ENCODE peak calls at places on chromosomes 16 and 17, in five cellular contexts. P is CD4-positive, alpha-beta memory T cell; R is aorta; K is PC-3; M is prostate gland. W is an unnamed sample.

GRCh38 chr16:21580807-21581206 is 18.6 kb upstream of the METTL9 start:
- DNase-seq in R (no peak), M (no peak), K (no peak), P (no peak), W (no peak)

GRCh38 chr17:965311-965989 is 14.1 kb downstream of the NXN start:
- DNase-seq in P (no peak), R (no peak), K (no peak), M (no peak), W (no peak)

GRCh38 chr16:89052824-89053724 is 40.6 kb upstream of the ACSF3 start:
- DNase-seq in K (peak; percentile 82), M (peak; percentile 79), R (no peak), P (no peak), W (no peak)

GRCh38 chr17:81252336-81253329 is 13.5 kb downstream of the NDUFAF8 start:
- DNase-seq in M (no peak), R (no peak), P (no peak), K (no peak), W (no peak)

GRCh38 chr16:67936124-67936875 is at the start of gene PSMB10:
- DNase-seq in R (peak; percentile 83), K (no peak), P (no peak), M (peak; percentile 30), W (no peak)

GRCh38 chr17:80815151-80815561 is 176.5 kb upstream of the CHMP6 start:
- DNase-seq in K (no peak), R (peak; percentile 21), M (no peak), P (no peak), W (no peak)

GRCh38 chr16:2088759-2089358 is 41.1 kb downstream of the TSC2 start:
- DNase-seq in R (no peak), K (no peak), M (no peak), P (no peak), W (no peak)

GRCh38 chr16:86170720-86171119 is 271.8 kb downstream of the IRF8 start:
- DNase-seq in P (no peak), K (no peak), M (no peak), R (no peak), W (no peak)

GRCh38 chr16:50289950-50290764 is 23.8 kb downstream of the ADCY7 start:
- DNase-seq in M (no peak), R (no peak), P (no peak), K (no peak), W (no peak)

GRCh38 chr16:73011926-73012325 is 36.0 kb downstream of the ZFHX3 start:
- DNase-seq in P (no peak), R (no peak), K (no peak), M (no peak), W (no peak)

GRCh38 chr17:28290703-28291102 is 28.3 kb upstream of the TMEM97 start:
- DNase-seq in P (no peak), M (no peak), K (no peak), R (no peak), W (no peak)

GRCh38 chr16:87404764-87405625 is 12.9 kb downstream of the MAP1LC3B start:
- DNase-seq in R (no peak), K (no peak), P (no peak), M (no peak), W (no peak)

GRCh38 chr17:80791758-80792284 is 199.8 kb upstream of the CHMP6 start:
- DNase-seq in M (no peak), P (no peak), K (peak; percentile 99), R (peak; percentile 79), W (no peak)

GRCh38 chr16:75000481-75001081 is 1.8 kb downstream of the ZNRF1 start:
- DNase-seq in R (no peak), K (peak; percentile 30), M (no peak), P (no peak), W (no peak)

GRCh38 chr16:50067290-50067853 is 1.6 kb downstream of the HEATR3 start:
- DNase-seq in M (no peak), R (no peak), P (peak; percentile 27), K (peak; percentile 36), W (no peak)

GRCh38 chr17:43006639-43007551 is at the start of gene IFI35:
- DNase-seq in R (peak; percentile 94), K (peak; percentile 60), P (peak; percentile 83), M (peak; percentile 85), W (peak; percentile 71)

GRCh38 chr16:21088646-21089538 is 61.8 kb downstream of the DNAH3 start:
- DNase-seq in M (no peak), K (peak; percentile 52), P (no peak), R (no peak), W (no peak)

GRCh38 chr16:48999508-48999907 is 282.1 kb downstream of the CBLN1 start:
- DNase-seq in P (no peak), M (no peak), R (no peak), K (no peak), W (no peak)

GRCh38 chr16:31920373-31920772 is 46.8 kb downstream of the ZNF267 start:
- DNase-seq in R (no peak), P (no peak), K (no peak), M (no peak), W (no peak)

GRCh38 chr16:31913668-31914067 is 40.1 kb downstream of the ZNF267 start:
- DNase-seq in M (no peak), K (no peak), R (no peak), P (no peak), W (no peak)

DNA sequence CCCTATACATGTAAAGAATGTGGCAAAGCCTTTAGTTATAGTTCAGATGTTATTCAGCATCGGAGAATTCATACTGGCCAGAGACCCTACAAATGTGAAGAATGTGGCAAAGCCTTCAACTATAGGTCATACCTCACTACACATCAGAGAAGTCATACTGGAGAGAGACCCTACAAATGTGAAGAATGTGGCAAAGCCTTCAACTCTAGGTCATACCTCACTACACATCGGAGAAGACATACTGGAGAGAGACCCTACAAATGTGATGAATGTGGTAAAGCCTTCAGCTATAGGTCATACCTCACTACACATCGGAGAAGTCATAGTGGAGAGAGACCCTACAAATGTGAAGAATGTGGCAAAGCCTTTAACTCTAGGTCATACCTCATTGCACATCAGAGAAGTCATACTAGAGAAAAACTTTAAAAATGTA is 42.5 kb downstream of the ZNF267 start:
- DNase-seq in K (no peak), R (no peak), P (no peak), M (no peak), W (no peak)
- H3K9me3 ChIP-seq in K (peaks cover 77% of the 10 kb centered on the region), R (peaks cover 22% of the 10 kb centered on the region), P (peaks cover 89% of the 10 kb centered on the region), M (peaks cover 8% of the 10 kb centered on the region), W (peaks cover 91% of the 10 kb centered on the region)

GRCh38 chr17:21146362-21147021 is 19.7 kb downstream of the DHRS7B start:
- DNase-seq in K (no peak), R (no peak), P (no peak), M (no peak), W (no peak)

GRCh38 chr17:21143695-21144094 is 16.9 kb downstream of the DHRS7B start:
- DNase-seq in R (no peak), M (no peak), K (no peak), P (no peak), W (no peak)

DNA sequence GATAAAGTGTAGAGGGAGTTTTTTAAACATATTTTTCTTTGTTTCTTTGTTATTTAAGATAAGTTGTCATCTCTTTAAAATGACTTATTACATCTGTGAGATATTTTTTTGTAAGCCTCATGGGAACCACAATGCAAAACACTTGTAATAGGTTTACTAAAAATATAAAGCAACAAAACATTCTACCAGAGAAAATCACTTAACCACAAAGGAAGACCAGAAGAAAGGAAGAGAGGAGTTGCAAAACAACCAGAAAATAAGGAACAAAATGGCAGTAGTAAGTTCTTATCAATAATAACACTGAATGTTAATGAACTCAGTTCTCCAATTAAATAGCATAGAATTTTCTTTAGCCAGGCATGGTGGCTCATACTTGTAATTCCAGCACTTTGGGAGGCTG is 22.9 kb downstream of the DHRS7B start:
- DNase-seq in M (no peak), P (no peak), R (no peak), K (no peak), W (no peak)
- H3K9me3 ChIP-seq in M (no peaks in the 10 kb centered on the region), P (no peaks in the 10 kb centered on the region), R (peaks cover 1% of the 10 kb centered on the region), K (no peaks in the 10 kb centered on the region), W (peaks cover 2% of the 10 kb centered on the region)

GRCh38 chr16:35841632-35842031 is 2382.2 kb downstream of the TP53TG3F start:
- DNase-seq in P (no peak), K (no peak), M (no peak), R (no peak), W (no peak)
- H3K9me3 ChIP-seq in P (peaks cover 6% of the 10 kb centered on the region), K (peaks cover 7% of the 10 kb centered on the region), M (no peaks in the 10 kb centered on the region), R (peaks cover 2% of the 10 kb centered on the region), W (no peaks in the 10 kb centered on the region)

GRCh38 chr17:54085020-54085419 is 262.3 kb downstream of the KIF2B start:
- DNase-seq in M (no peak), R (no peak), K (no peak), P (no peak), W (no peak)

GRCh38 chr17:54085934-54086333 is 263.2 kb downstream of the KIF2B start:
- DNase-seq in P (no peak), R (no peak), M (no peak), K (no peak), W (no peak)
- H3K9me3 ChIP-seq in P (peaks cover 4% of the 10 kb centered on the region), R (no peaks in the 10 kb centered on the region), M (no peaks in the 10 kb centered on the region), K (peaks cover 14% of the 10 kb centered on the region), W (no peaks in the 10 kb centered on the region)